ENCODE peak calls at places on chromosomes 6 and 20, in five cellular contexts. L, D, X, Y and I are unnamed samples.

GRCh38 chr6:17393335-17394191 is at the start of gene CAP2:
- DNase-seq in Y (peak), D (no peak), X (peak), L (peak), I (peak)

GRCh38 chr20:36645998-36646397 is at the start of gene SLA2:
- DNase-seq in Y (no peak), D (peak), L (no peak), X (no peak), I (no peak)

GRCh38 chr20:23152308-23152892 is 66.3 kb upstream of the CD93 start:
- DNase-seq in D (no peak), Y (peak), L (no peak), X (peak), I (no peak)

GRCh38 chr6:135534773-135535380 is 37.3 kb upstream of the AHI1 start:
- DNase-seq in D (no peak), Y (no peak), X (peak), L (no peak), I (peak)

GRCh38 chr6:52973013-52973412 is 22.1 kb downstream of the GSTA4 start:
- DNase-seq in X (no peak), Y (no peak), D (no peak), L (no peak), I (no peak)

GRCh38 chr6:142500265-142500786 is 198.5 kb downstream of the ADGRG6 start:
- DNase-seq in X (peak), Y (no peak), L (no peak), D (no peak), I (no peak)

GRCh38 chr20:61443541-61444126 is 191.6 kb downstream of the CDH4 start:
- DNase-seq in X (no peak), D (no peak), L (no peak), Y (no peak), I (no peak)

GRCh38 chr6:123622780-123623179 is 14.0 kb downstream of the TRDN start:
- DNase-seq in Y (no peak), X (no peak), L (no peak), D (no peak), I (no peak)

GRCh38 chr6:137033828-137034227 is 10.9 kb downstream of the IL20RA start:
- DNase-seq in Y (no peak), D (peak), X (no peak), L (no peak), I (no peak)

GRCh38 chr6:39357998-39358686 is 35.6 kb upstream of the KCNK16 start:
- DNase-seq in D (no peak), Y (no peak), L (no peak), X (peak), I (no peak)